ENCODE peak calls at places on chromosomes 13 and 19, in eight cellular contexts. R is left lung; A is A549; H is activated B cell treated with CpG ODN at 0.5 μM for 24 hours; T is effector memory CD8-positive, alpha-beta T cell; N is activated naive CD8-positive, alpha-beta T cell treated with anti-CD3 and anti-CD28 coated beads, Interleukin-2, amount 10 ng/mL, durations not matched to agents 7 days and 5 days; J is aorta; Q is natural killer cell. S is an unnamed sample.
A peak's percentile ranks its signal among the peaks of the same experiment; 100 is the strongest.

GRCh38 chr19:45245334-45245787 is at the start of gene EXOC3L2:
- ATAC-seq in R (no peak), A (no peak), H (no peak), T (no peak), N (no peak), J (no peak), Q (no peak), S (no peak)

GRCh38 chr13:79245937-79246574 is 160.0 kb downstream of the RBM26 start:
- ATAC-seq in R (no peak), A (no peak), H (no peak), T (no peak), N (no peak), J (no peak), Q (no peak), S (peak; percentile 32)

GRCh38 chr13:113832204-113832603 is 31.7 kb downstream of the GAS6 start:
- ATAC-seq in R (no peak), A (peak; percentile 8), H (no peak), T (no peak), N (no peak), J (no peak), Q (no peak), S (no peak)

GRCh38 chr13:39210961-39211534 is 172.8 kb downstream of the NHLRC3 start:
- ATAC-seq in R (no peak), A (no peak), H (no peak), T (no peak), N (no peak), J (no peak), Q (no peak), S (peak; percentile 5)

GRCh38 chr19:17868669-17869068 is 3.1 kb upstream of the SLC5A5 start:
- ATAC-seq in R (no peak), A (no peak), H (no peak), T (no peak), N (no peak), J (no peak), Q (no peak), S (no peak)

GRCh38 chr19:7470540-7471305 is 18.1 kb downstream of the PEX11G start:
- ATAC-seq in R (no peak), A (no peak), H (no peak), T (no peak), N (no peak), J (no peak), Q (no peak), S (no peak)

GRCh38 chr19:15897026-15897737 is 692 bp downstream of the CYP4F2 start:
- ATAC-seq in R (no peak), A (no peak), H (no peak), T (no peak), N (no peak), J (no peak), Q (no peak), S (no peak)

GRCh38 chr19:38284422-38284821 is 19.6 kb upstream of the C19orf33 start:
- ATAC-seq in R (peak; percentile 39), A (no peak), H (peak; percentile 57), T (no peak), N (no peak), J (no peak), Q (no peak), S (no peak)

GRCh38 chr13:51071493-51071892 is 39.6 kb downstream of the C13orf42 start:
- ATAC-seq in R (no peak), A (peak; percentile 39), H (no peak), T (no peak), N (no peak), J (peak; percentile 54), Q (no peak), S (no peak)